ENCODE peak calls at places on chromosome 5, in nine cellular contexts. B is iPS DF 6.9, C is adrenal gland, M is GM23248, V is fibroblast of mammary gland, D is testis, P is neural progenitor cell, J is body of pancreas, Y is A549. K is an unnamed sample.

GRCh38 chr5:1730487-1730847 is 69.2 kb downstream of the MRPL36 start:
- DNase-seq in B (no peak), C (no peak), M (no peak), V (no peak), D (peak), P (no peak), J (no peak), Y (no peak), K (no peak)

GRCh38 chr5:133838286-133838685 is 130.1 kb downstream of the C5orf15 start:
- DNase-seq in B (no peak), C (no peak), M (no peak), V (no peak), D (no peak), P (no peak), J (no peak), Y (no peak), K (no peak)

GRCh38 chr5:73274870-73275756 is 102.1 kb downstream of the TMEM174 start:
- DNase-seq in B (no peak), C (peak), M (peak), V (peak), D (peak), P (no peak), J (no peak), Y (no peak), K (no peak)

GRCh38 chr5:135087950-135088349 is 53.9 kb upstream of the PITX1 start:
- DNase-seq in B (no peak), C (no peak), M (no peak), V (no peak), D (no peak), P (no peak), J (no peak), Y (no peak), K (no peak)

GRCh38 chr5:131749138-131749537 is 47.7 kb downstream of the FNIP1 start:
- DNase-seq in B (no peak), C (no peak), M (peak), V (peak), D (no peak), P (no peak), J (no peak), Y (no peak), K (no peak)

GRCh38 chr5:172453206-172453985 is 929 bp downstream of the SH3PXD2B start:
- DNase-seq in B (no peak), C (peak), M (peak), V (peak), D (no peak), P (peak), J (no peak), Y (peak), K (no peak)

GRCh38 chr5:96453394-96453793 is 20.3 kb upstream of the PCSK1 start:
- DNase-seq in B (no peak), C (no peak), M (no peak), V (peak), D (no peak), P (no peak), J (no peak), Y (no peak), K (no peak)

GRCh38 chr5:81750308-81751008 is 439 bp downstream of the SSBP2 start:
- DNase-seq in B (no peak), C (peak), M (peak), V (no peak), D (peak), P (peak), J (no peak), Y (no peak), K (peak)

GRCh38 chr5:21823076-21823574 is 1030.0 kb downstream of the CDH12 start:
- DNase-seq in B (no peak), C (no peak), M (no peak), V (no peak), D (no peak), P (no peak), J (no peak), Y (no peak), K (no peak)

GRCh38 chr5:145941096-145941676 is 4.8 kb downstream of the SH3RF2 start:
- DNase-seq in B (no peak), C (no peak), M (peak), V (no peak), D (no peak), P (no peak), J (no peak), Y (no peak), K (peak)

GRCh38 chr5:72388652-72389051 is 68.5 kb downstream of the PTCD2 start:
- DNase-seq in B (no peak), C (no peak), M (peak), V (peak), D (no peak), P (no peak), J (no peak), Y (no peak), K (no peak)

GRCh38 chr5:82019342-82020138 is 47.7 kb downstream of the ATG10 start:
- DNase-seq in B (no peak), C (no peak), M (no peak), V (no peak), D (peak), P (peak), J (no peak), Y (no peak), K (peak)

GRCh38 chr5:3139596-3139995 is 388.1 kb upstream of the IRX2 start:
- DNase-seq in B (no peak), C (no peak), M (peak), V (no peak), D (no peak), P (no peak), J (no peak), Y (no peak), K (no peak)

GRCh38 chr5:135244620-135245021 is 154.4 kb downstream of the MACROH2A1 start:
- DNase-seq in B (no peak), C (no peak), M (no peak), V (no peak), D (no peak), P (no peak), J (no peak), Y (no peak), K (no peak)

GRCh38 chr5:93022770-93023169 is 558.2 kb downstream of the NR2F1-AS1 start:
- DNase-seq in B (no peak), C (no peak), M (no peak), V (no peak), D (no peak), P (no peak), J (no peak), Y (peak), K (no peak)

GRCh38 chr5:172417983-172418630 is 36.2 kb downstream of the SH3PXD2B start:
- DNase-seq in B (no peak), C (peak), M (peak), V (peak), D (peak), P (no peak), J (peak), Y (peak), K (peak)

GRCh38 chr5:180315762-180316212 is 23.9 kb upstream of the MAPK9 start:
- DNase-seq in B (no peak), C (peak), M (peak), V (peak), D (peak), P (peak), J (peak), Y (peak), K (peak)

GRCh38 chr5:37834542-37835399 is 5.1 kb downstream of the GDNF start:
- DNase-seq in B (no peak), C (no peak), M (no peak), V (no peak), D (no peak), P (peak), J (no peak), Y (no peak), K (no peak)

GRCh38 chr5:178469975-178470692 is 120.1 kb downstream of the COL23A1 start:
- DNase-seq in B (no peak), C (no peak), M (no peak), V (no peak), D (no peak), P (no peak), J (no peak), Y (no peak), K (no peak)

GRCh38 chr5:124628721-124629596 is 117.5 kb downstream of the ZNF608 start:
- DNase-seq in B (no peak), C (peak), M (peak), V (peak), D (no peak), P (no peak), J (no peak), Y (peak), K (no peak)

GRCh38 chr5:135156715-135157404 is 122.8 kb upstream of the PITX1 start:
- DNase-seq in B (no peak), C (no peak), M (no peak), V (no peak), D (peak), P (no peak), J (no peak), Y (no peak), K (no peak)

GRCh38 chr5:35172526-35172925 is 57.8 kb downstream of the PRLR start:
- DNase-seq in B (no peak), C (no peak), M (no peak), V (no peak), D (peak), P (no peak), J (no peak), Y (no peak), K (no peak)
- H3K4me3 ChIP-seq in B (no peak), C (no peak), M (no peak), V (no peak), D (no peak), P (no peak), J (no peak), Y (no peak), K (no peak)

GRCh38 chr5:139395844-139396640 is 1.1 kb upstream of the PROB1 start:
- DNase-seq in B (no peak), C (peak), M (peak), V (peak), D (no peak), P (no peak), J (no peak), Y (no peak), K (no peak)

GRCh38 chr5:139393497-139394122 is 1.3 kb downstream of the PROB1 start:
- DNase-seq in B (no peak), C (no peak), M (no peak), V (no peak), D (no peak), P (peak), J (no peak), Y (no peak), K (no peak)

GRCh38 chr5:139394654-139395566 is at the start of gene PROB1:
- DNase-seq in B (no peak), C (peak), M (peak), V (no peak), D (no peak), P (peak), J (no peak), Y (no peak), K (peak)

GRCh38 chr5:139392678-139393496 is 2.0 kb downstream of the PROB1 start:
- DNase-seq in B (no peak), C (peak), M (peak), V (peak), D (peak), P (peak), J (peak), Y (peak), K (peak)

GRCh38 chr5:139394123-139394653 is 716 bp downstream of the PROB1 start:
- DNase-seq in B (no peak), C (peak), M (peak), V (no peak), D (no peak), P (peak), J (no peak), Y (no peak), K (peak)
- H3K4me3 ChIP-seq in B (peak), C (peak), M (peak), V (peak), D (peak), P (peak), J (no peak), Y (no peak), K (peak)

DNA sequence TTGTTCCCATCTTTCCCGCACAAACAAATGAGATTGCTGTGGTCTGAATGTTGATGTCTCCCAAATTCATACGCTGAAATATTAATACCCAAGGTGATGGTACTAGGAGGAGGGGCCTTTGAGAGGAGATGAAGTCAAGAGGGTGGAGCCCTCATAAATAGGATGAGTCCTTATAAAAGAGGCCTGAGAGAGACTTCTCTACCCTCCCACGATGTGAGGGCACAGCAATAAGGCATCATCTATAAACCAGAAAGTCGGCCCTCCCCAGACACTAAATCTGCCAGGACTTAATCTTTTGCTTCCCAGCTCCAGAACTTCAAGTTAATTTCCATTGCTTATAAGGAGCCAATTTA is 170.4 kb downstream of the CTNND2 start:
- DNase-seq in B (no peak), C (no peak), M (no peak), V (no peak), D (no peak), P (no peak), J (no peak), Y (no peak), K (no peak)
- H3K4me3 ChIP-seq in B (no peak), C (no peak), M (no peak), V (no peak), D (no peak), P (no peak), J (no peak), Y (no peak), K (no peak)

GRCh38 chr5:159095218-159095617 is 4.5 kb downstream of the EBF1 start:
- DNase-seq in B (no peak), C (no peak), M (no peak), V (peak), D (no peak), P (peak), J (no peak), Y (no peak), K (no peak)

GRCh38 chr5:159095882-159096554 is 3.7 kb downstream of the EBF1 start:
- DNase-seq in B (no peak), C (no peak), M (no peak), V (peak), D (no peak), P (peak), J (no peak), Y (no peak), K (no peak)

GRCh38 chr5:159098285-159099048 is 1.2 kb downstream of the EBF1 start:
- DNase-seq in B (no peak), C (no peak), M (peak), V (no peak), D (no peak), P (no peak), J (no peak), Y (no peak), K (no peak)

GRCh38 chr5:159097461-159098284 is 2.0 kb downstream of the EBF1 start:
- DNase-seq in B (no peak), C (peak), M (peak), V (peak), D (no peak), P (peak), J (no peak), Y (no peak), K (no peak)

GRCh38 chr5:159096555-159097460 is 2.9 kb downstream of the EBF1 start:
- DNase-seq in B (no peak), C (no peak), M (no peak), V (no peak), D (no peak), P (peak), J (no peak), Y (no peak), K (no peak)
- H3K4me3 ChIP-seq in B (no peak), C (peak), M (peak), V (peak), D (peak), P (peak), J (no peak), Y (no peak), K (peak)

GRCh38 chr5:151151263-151151660 is 6.3 kb downstream of the ANXA6 start:
- DNase-seq in B (no peak), C (no peak), M (no peak), V (no peak), D (no peak), P (no peak), J (no peak), Y (no peak), K (no peak)

GRCh38 chr5:151150484-151151262 is 6.9 kb downstream of the ANXA6 start:
- DNase-seq in B (no peak), C (peak), M (peak), V (peak), D (peak), P (peak), J (no peak), Y (no peak), K (peak)

GRCh38 chr5:151146003-151146524 is 11.5 kb downstream of the ANXA6 start:
- DNase-seq in B (no peak), C (no peak), M (no peak), V (no peak), D (no peak), P (no peak), J (no peak), Y (no peak), K (no peak)

GRCh38 chr5:151147033-151147432 is 10.5 kb downstream of the ANXA6 start:
- DNase-seq in B (no peak), C (no peak), M (no peak), V (no peak), D (no peak), P (no peak), J (no peak), Y (no peak), K (no peak)

GRCh38 chr5:151148583-151148982 is 9.0 kb downstream of the ANXA6 start:
- DNase-seq in B (no peak), C (no peak), M (no peak), V (no peak), D (no peak), P (no peak), J (no peak), Y (no peak), K (no peak)
- H3K4me3 ChIP-seq in B (no peak), C (no peak), M (no peak), V (no peak), D (no peak), P (no peak), J (no peak), Y (no peak), K (no peak)

DNA sequence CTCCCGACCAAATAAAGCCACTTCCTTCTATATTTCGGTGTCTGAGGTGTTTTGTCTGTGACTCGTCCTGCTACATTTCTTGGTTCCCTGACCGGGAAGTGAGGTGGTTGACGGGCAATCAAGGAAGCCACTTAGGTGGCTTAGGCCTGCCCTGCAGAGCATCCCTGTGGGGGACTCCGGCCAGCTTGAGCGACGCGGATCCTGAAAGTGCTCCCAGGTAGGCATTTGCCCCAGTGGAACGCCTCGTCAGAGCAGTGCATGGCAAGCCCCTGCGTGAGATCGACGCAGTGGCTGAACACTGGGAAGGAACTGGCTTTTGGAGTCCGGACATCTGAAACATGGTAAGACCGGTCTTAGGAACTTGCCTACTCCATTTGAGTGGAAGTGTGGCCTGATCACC is 157.2 kb upstream of the COX7C start:
- DNase-seq in B (no peak), C (no peak), M (no peak), V (no peak), D (no peak), P (no peak), J (no peak), Y (no peak), K (no peak)
- H3K4me3 ChIP-seq in B (no peak), C (no peak), M (no peak), V (no peak), D (no peak), P (no peak), J (no peak), Y (no peak), K (no peak)

GRCh38 chr5:175876107-175876506 is 4.7 kb downstream of the CPLX2 start:
- DNase-seq in B (no peak), C (no peak), M (no peak), V (no peak), D (no peak), P (no peak), J (no peak), Y (no peak), K (no peak)

GRCh38 chr5:175874462-175875139 is 3.2 kb downstream of the CPLX2 start:
- DNase-seq in B (no peak), C (no peak), M (no peak), V (no peak), D (no peak), P (no peak), J (no peak), Y (no peak), K (no peak)

GRCh38 chr5:175872287-175873089 is 1.1 kb downstream of the CPLX2 start:
- DNase-seq in B (no peak), C (no peak), M (no peak), V (no peak), D (no peak), P (peak), J (no peak), Y (peak), K (no peak)

GRCh38 chr5:175870820-175871447 is 444 bp upstream of the CPLX2 start:
- DNase-seq in B (no peak), C (no peak), M (no peak), V (no peak), D (no peak), P (no peak), J (no peak), Y (peak), K (no peak)

GRCh38 chr5:175873090-175873454 is 1.7 kb downstream of the CPLX2 start:
- DNase-seq in B (no peak), C (no peak), M (no peak), V (no peak), D (peak), P (peak), J (no peak), Y (peak), K (no peak)
- H3K4me3 ChIP-seq in B (no peak), C (no peak), M (no peak), V (no peak), D (no peak), P (peak), J (no peak), Y (peak), K (no peak)

GRCh38 chr5:50744761-50745160 is 78.3 kb downstream of the PARP8 start:
- DNase-seq in B (no peak), C (no peak), M (peak), V (peak), D (no peak), P (no peak), J (no peak), Y (no peak), K (no peak)
- H3K4me3 ChIP-seq in B (no peak), C (peak), M (peak), V (no peak), D (no peak), P (no peak), J (no peak), Y (no peak), K (no peak)

K was measured in thyroid gland.